ENCODE peak calls at places on chromosome 16, in ten cellular contexts. One of them, this sample, is unnamed.

GRCh38 chr16:87956169-87956770 is 5.0 kb downstream of the BANP start:
- DNase-seq in trophoblast cell: no peak
- DNase-seq in effector memory CD4-positive, alpha-beta T cell: peak; percentile 46
- DNase-seq in stomach: no peak
- DNase-seq in cardiac muscle cell: peak; percentile 22
- DNase-seq in Peyer's patch: peak; percentile 84
- DNase-seq in SK-N-MC: no peak
- DNase-seq in heart right ventricle: no peak
- DNase-seq in thoracic aorta: no peak
- DNase-seq in aorta: peak; percentile 78
- DNase-seq in this sample: peak; percentile 68

GRCh38 chr16:56547120-56547948 is 17.5 kb upstream of the MT4 start:
- DNase-seq in trophoblast cell: no peak
- DNase-seq in effector memory CD4-positive, alpha-beta T cell: no peak
- DNase-seq in stomach: no peak
- DNase-seq in cardiac muscle cell: peak; percentile 26
- DNase-seq in Peyer's patch: no peak
- DNase-seq in SK-N-MC: no peak
- DNase-seq in heart right ventricle: no peak
- DNase-seq in thoracic aorta: no peak
- DNase-seq in aorta: no peak
- DNase-seq in this sample: no peak

GRCh38 chr16:50697881-50698767 is 4.7 kb downstream of the NOD2 start:
- DNase-seq in trophoblast cell: no peak
- DNase-seq in effector memory CD4-positive, alpha-beta T cell: no peak
- DNase-seq in stomach: peak; percentile 40
- DNase-seq in cardiac muscle cell: no peak
- DNase-seq in Peyer's patch: no peak
- DNase-seq in SK-N-MC: no peak
- DNase-seq in heart right ventricle: no peak
- DNase-seq in thoracic aorta: no peak
- DNase-seq in aorta: no peak
- DNase-seq in this sample: no peak

GRCh38 chr16:89924925-89925307 is 1.8 kb downstream of the TUBB3 start:
- DNase-seq in trophoblast cell: no peak
- DNase-seq in effector memory CD4-positive, alpha-beta T cell: no peak
- DNase-seq in stomach: no peak
- DNase-seq in cardiac muscle cell: no peak
- DNase-seq in Peyer's patch: no peak
- DNase-seq in SK-N-MC: no peak
- DNase-seq in heart right ventricle: no peak
- DNase-seq in thoracic aorta: no peak
- DNase-seq in aorta: no peak
- DNase-seq in this sample: no peak

GRCh38 chr16:23635958-23636357 is 5.2 kb downstream of the PALB2 start:
- DNase-seq in trophoblast cell: no peak
- DNase-seq in effector memory CD4-positive, alpha-beta T cell: no peak
- DNase-seq in stomach: no peak
- DNase-seq in cardiac muscle cell: no peak
- DNase-seq in Peyer's patch: no peak
- DNase-seq in SK-N-MC: no peak
- DNase-seq in heart right ventricle: no peak
- DNase-seq in thoracic aorta: no peak
- DNase-seq in aorta: no peak
- DNase-seq in this sample: no peak

GRCh38 chr16:70746708-70747424 is 54.1 kb downstream of the VAC14 start:
- DNase-seq in trophoblast cell: peak; percentile 93
- DNase-seq in effector memory CD4-positive, alpha-beta T cell: no peak
- DNase-seq in stomach: peak; percentile 85
- DNase-seq in cardiac muscle cell: no peak
- DNase-seq in Peyer's patch: peak; percentile 86
- DNase-seq in SK-N-MC: no peak
- DNase-seq in heart right ventricle: peak; percentile 43
- DNase-seq in thoracic aorta: peak; percentile 64
- DNase-seq in aorta: peak; percentile 85
- DNase-seq in this sample: peak; percentile 43

GRCh38 chr16:22284637-22285515 is 12.3 kb upstream of the POLR3E start:
- DNase-seq in trophoblast cell: no peak
- DNase-seq in effector memory CD4-positive, alpha-beta T cell: no peak
- DNase-seq in stomach: no peak
- DNase-seq in cardiac muscle cell: no peak
- DNase-seq in Peyer's patch: no peak
- DNase-seq in SK-N-MC: no peak
- DNase-seq in heart right ventricle: no peak
- DNase-seq in thoracic aorta: no peak
- DNase-seq in aorta: peak; percentile 23
- DNase-seq in this sample: no peak

GRCh38 chr16:53713403-53714013 is 9.6 kb downstream of the FTO start:
- DNase-seq in trophoblast cell: no peak
- DNase-seq in effector memory CD4-positive, alpha-beta T cell: no peak
- DNase-seq in stomach: no peak
- DNase-seq in cardiac muscle cell: no peak
- DNase-seq in Peyer's patch: no peak
- DNase-seq in SK-N-MC: no peak
- DNase-seq in heart right ventricle: no peak
- DNase-seq in thoracic aorta: no peak
- DNase-seq in aorta: no peak
- DNase-seq in this sample: no peak

GRCh38 chr16:72865835-72866234 is 182.1 kb downstream of the ZFHX3 start:
- DNase-seq in trophoblast cell: no peak
- DNase-seq in effector memory CD4-positive, alpha-beta T cell: no peak
- DNase-seq in stomach: no peak
- DNase-seq in cardiac muscle cell: no peak
- DNase-seq in Peyer's patch: no peak
- DNase-seq in SK-N-MC: no peak
- DNase-seq in heart right ventricle: no peak
- DNase-seq in thoracic aorta: no peak
- DNase-seq in aorta: no peak
- DNase-seq in this sample: no peak

GRCh38 chr16:28548306-28548802 is 5.4 kb upstream of the SGF29 start:
- DNase-seq in trophoblast cell: no peak
- DNase-seq in effector memory CD4-positive, alpha-beta T cell: no peak
- DNase-seq in stomach: no peak
- DNase-seq in cardiac muscle cell: no peak
- DNase-seq in Peyer's patch: no peak
- DNase-seq in SK-N-MC: no peak
- DNase-seq in heart right ventricle: no peak
- DNase-seq in thoracic aorta: no peak
- DNase-seq in aorta: no peak
- DNase-seq in this sample: no peak

GRCh38 chr16:86030116-86030515 is 131.2 kb downstream of the IRF8 start:
- DNase-seq in trophoblast cell: no peak
- DNase-seq in effector memory CD4-positive, alpha-beta T cell: no peak
- DNase-seq in stomach: no peak
- DNase-seq in cardiac muscle cell: no peak
- DNase-seq in Peyer's patch: peak; percentile 31
- DNase-seq in SK-N-MC: no peak
- DNase-seq in heart right ventricle: no peak
- DNase-seq in thoracic aorta: no peak
- DNase-seq in aorta: peak; percentile 35
- DNase-seq in this sample: no peak

GRCh38 chr16:56246051-56246817 is 54.9 kb downstream of the GNAO1 start:
- DNase-seq in trophoblast cell: peak; percentile 97
- DNase-seq in effector memory CD4-positive, alpha-beta T cell: no peak
- DNase-seq in stomach: no peak
- DNase-seq in cardiac muscle cell: peak; percentile 62
- DNase-seq in Peyer's patch: no peak
- DNase-seq in SK-N-MC: no peak
- DNase-seq in heart right ventricle: no peak
- DNase-seq in thoracic aorta: no peak
- DNase-seq in aorta: no peak
- DNase-seq in this sample: no peak

GRCh38 chr16:81204794-81205680 is 33.5 kb upstream of the BCO1 start:
- DNase-seq in trophoblast cell: peak; percentile 50
- DNase-seq in effector memory CD4-positive, alpha-beta T cell: no peak
- DNase-seq in stomach: peak; percentile 48
- DNase-seq in cardiac muscle cell: peak; percentile 59
- DNase-seq in Peyer's patch: peak; percentile 68
- DNase-seq in SK-N-MC: no peak
- DNase-seq in heart right ventricle: no peak
- DNase-seq in thoracic aorta: no peak
- DNase-seq in aorta: no peak
- DNase-seq in this sample: peak; percentile 33

GRCh38 chr16:88393034-88393433 is 10.3 kb downstream of the ZNF469 start:
- DNase-seq in trophoblast cell: no peak
- DNase-seq in effector memory CD4-positive, alpha-beta T cell: no peak
- DNase-seq in stomach: peak; percentile 71
- DNase-seq in cardiac muscle cell: no peak
- DNase-seq in Peyer's patch: no peak
- DNase-seq in SK-N-MC: no peak
- DNase-seq in heart right ventricle: peak; percentile 62
- DNase-seq in thoracic aorta: peak; percentile 53
- DNase-seq in aorta: peak; percentile 89
- DNase-seq in this sample: no peak

GRCh38 chr16:51762081-51762995 is 611.3 kb upstream of the SALL1 start:
- DNase-seq in trophoblast cell: peak; percentile 31
- DNase-seq in effector memory CD4-positive, alpha-beta T cell: no peak
- DNase-seq in stomach: peak; percentile 85
- DNase-seq in cardiac muscle cell: peak; percentile 91
- DNase-seq in Peyer's patch: peak; percentile 76
- DNase-seq in SK-N-MC: no peak
- DNase-seq in heart right ventricle: peak; percentile 73
- DNase-seq in thoracic aorta: no peak
- DNase-seq in aorta: peak; percentile 86
- DNase-seq in this sample: no peak

GRCh38 chr16:56675685-56676210 is 6.1 kb downstream of the MT1H start:
- DNase-seq in trophoblast cell: no peak
- DNase-seq in effector memory CD4-positive, alpha-beta T cell: no peak
- DNase-seq in stomach: no peak
- DNase-seq in cardiac muscle cell: no peak
- DNase-seq in Peyer's patch: no peak
- DNase-seq in SK-N-MC: no peak
- DNase-seq in heart right ventricle: no peak
- DNase-seq in thoracic aorta: no peak
- DNase-seq in aorta: no peak
- DNase-seq in this sample: no peak

GRCh38 chr16:20874088-20874581 is 26.0 kb downstream of the DCUN1D3 start:
- DNase-seq in trophoblast cell: no peak
- DNase-seq in effector memory CD4-positive, alpha-beta T cell: no peak
- DNase-seq in stomach: no peak
- DNase-seq in cardiac muscle cell: no peak
- DNase-seq in Peyer's patch: no peak
- DNase-seq in SK-N-MC: no peak
- DNase-seq in heart right ventricle: no peak
- DNase-seq in thoracic aorta: no peak
- DNase-seq in aorta: no peak
- DNase-seq in this sample: no peak

GRCh38 chr16:69870761-69871160 is 80.4 kb upstream of the CLEC18A start:
- DNase-seq in trophoblast cell: no peak
- DNase-seq in effector memory CD4-positive, alpha-beta T cell: no peak
- DNase-seq in stomach: no peak
- DNase-seq in cardiac muscle cell: no peak
- DNase-seq in Peyer's patch: no peak
- DNase-seq in SK-N-MC: no peak
- DNase-seq in heart right ventricle: no peak
- DNase-seq in thoracic aorta: no peak
- DNase-seq in aorta: no peak
- DNase-seq in this sample: no peak

GRCh38 chr16:4443271-4443670 is 17.6 kb downstream of the DNAJA3 start:
- DNase-seq in trophoblast cell: no peak
- DNase-seq in effector memory CD4-positive, alpha-beta T cell: no peak
- DNase-seq in stomach: no peak
- DNase-seq in cardiac muscle cell: no peak
- DNase-seq in Peyer's patch: no peak
- DNase-seq in SK-N-MC: no peak
- DNase-seq in heart right ventricle: no peak
- DNase-seq in thoracic aorta: no peak
- DNase-seq in aorta: no peak
- DNase-seq in this sample: no peak
- H3K36me3 ChIP-seq in trophoblast cell: peaks cover 76% of the 10 kb centered on the region
- H3K36me3 ChIP-seq in effector memory CD4-positive, alpha-beta T cell: peaks cover 80% of the 10 kb centered on the region
- H3K36me3 ChIP-seq in stomach: peaks cover 100% of the 10 kb centered on the region
- H3K36me3 ChIP-seq in cardiac muscle cell: peaks cover 70% of the 10 kb centered on the region
- H3K36me3 ChIP-seq in Peyer's patch: peaks cover 94% of the 10 kb centered on the region
- H3K36me3 ChIP-seq in SK-N-MC: peaks cover 87% of the 10 kb centered on the region
- H3K36me3 ChIP-seq in heart right ventricle: peaks cover 78% of the 10 kb centered on the region
- H3K36me3 ChIP-seq in thoracic aorta: peaks cover 79% of the 10 kb centered on the region
- H3K36me3 ChIP-seq in aorta: peaks cover 23% of the 10 kb centered on the region
- H3K36me3 ChIP-seq in this sample: peaks cover 54% of the 10 kb centered on the region

DNA sequence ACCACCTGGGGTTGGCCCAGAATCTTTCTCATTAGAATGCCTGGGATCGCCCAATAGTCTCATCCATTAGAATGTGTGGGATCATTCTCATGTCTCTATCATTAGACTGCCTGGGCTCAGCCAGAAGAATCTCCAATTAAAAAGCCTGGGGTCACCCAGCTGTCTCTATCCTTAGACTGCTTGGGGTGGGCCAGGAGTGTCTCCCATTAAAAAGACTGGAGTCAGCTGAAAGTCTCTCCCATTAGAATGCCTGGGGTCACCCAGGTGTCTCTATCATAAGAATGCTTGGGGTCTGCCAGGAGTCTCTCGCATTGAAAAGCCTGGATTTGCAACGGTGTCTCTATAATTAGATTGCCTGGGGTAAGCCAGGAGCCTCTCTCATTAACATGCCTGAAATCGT is 2225.7 kb downstream of the TP53TG3F start:
- DNase-seq in trophoblast cell: no peak
- DNase-seq in effector memory CD4-positive, alpha-beta T cell: no peak
- DNase-seq in stomach: no peak
- DNase-seq in cardiac muscle cell: no peak
- DNase-seq in Peyer's patch: no peak
- DNase-seq in SK-N-MC: no peak
- DNase-seq in heart right ventricle: no peak
- DNase-seq in thoracic aorta: no peak
- DNase-seq in aorta: no peak
- DNase-seq in this sample: no peak
- H3K9me3 ChIP-seq in trophoblast cell: peaks cover 13% of the 10 kb centered on the region
- H3K9me3 ChIP-seq in effector memory CD4-positive, alpha-beta T cell: peaks cover 20% of the 10 kb centered on the region
- H3K9me3 ChIP-seq in stomach: no peaks in the 10 kb centered on the region
- H3K9me3 ChIP-seq in cardiac muscle cell: no peaks in the 10 kb centered on the region
- H3K9me3 ChIP-seq in Peyer's patch: no peaks in the 10 kb centered on the region
- H3K9me3 ChIP-seq in SK-N-MC: no peaks in the 10 kb centered on the region
- H3K9me3 ChIP-seq in heart right ventricle: no peaks in the 10 kb centered on the region
- H3K9me3 ChIP-seq in thoracic aorta: no peaks in the 10 kb centered on the region
- H3K9me3 ChIP-seq in aorta: no peaks in the 10 kb centered on the region
- H3K9me3 ChIP-seq in this sample: peaks cover 63% of the 10 kb centered on the region

GRCh38 chr16:15073101-15073500 is 17.2 kb upstream of the NTAN1 start:
- DNase-seq in trophoblast cell: no peak
- DNase-seq in effector memory CD4-positive, alpha-beta T cell: no peak
- DNase-seq in stomach: no peak
- DNase-seq in cardiac muscle cell: no peak
- DNase-seq in Peyer's patch: no peak
- DNase-seq in SK-N-MC: no peak
- DNase-seq in heart right ventricle: no peak
- DNase-seq in thoracic aorta: no peak
- DNase-seq in aorta: no peak
- DNase-seq in this sample: no peak
- H3K36me3 ChIP-seq in trophoblast cell: peaks cover 29% of the 10 kb centered on the region
- H3K36me3 ChIP-seq in effector memory CD4-positive, alpha-beta T cell: peaks cover 41% of the 10 kb centered on the region
- H3K36me3 ChIP-seq in stomach: peaks cover 84% of the 10 kb centered on the region
- H3K36me3 ChIP-seq in cardiac muscle cell: peaks cover 38% of the 10 kb centered on the region
- H3K36me3 ChIP-seq in Peyer's patch: peaks cover 72% of the 10 kb centered on the region
- H3K36me3 ChIP-seq in SK-N-MC: peaks cover 57% of the 10 kb centered on the region
- H3K36me3 ChIP-seq in heart right ventricle: peaks cover 17% of the 10 kb centered on the region
- H3K36me3 ChIP-seq in thoracic aorta: peaks cover 43% of the 10 kb centered on the region
- H3K36me3 ChIP-seq in aorta: peaks cover 1% of the 10 kb centered on the region
- H3K36me3 ChIP-seq in this sample: peaks cover 22% of the 10 kb centered on the region

DNA sequence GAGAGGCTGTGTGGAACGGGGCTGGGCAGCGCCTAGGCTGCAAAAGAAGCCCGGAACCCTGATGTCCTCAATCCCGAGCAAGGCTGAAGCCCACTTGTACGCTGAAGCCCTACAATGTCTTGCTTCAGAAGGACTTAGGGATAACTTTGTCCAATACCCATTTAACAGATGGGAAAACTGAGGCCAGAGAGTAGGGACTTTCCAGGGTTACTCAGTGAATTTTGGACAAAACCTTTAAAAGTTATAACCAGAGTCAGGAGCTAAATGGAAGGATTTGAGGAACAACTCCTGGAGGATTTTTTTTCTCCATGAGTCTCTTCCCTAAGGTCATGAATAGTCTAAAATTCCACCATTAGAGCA is 161.2 kb downstream of the IRX5 start:
- DNase-seq in trophoblast cell: no peak
- DNase-seq in effector memory CD4-positive, alpha-beta T cell: no peak
- DNase-seq in stomach: no peak
- DNase-seq in cardiac muscle cell: no peak
- DNase-seq in Peyer's patch: no peak
- DNase-seq in SK-N-MC: no peak
- DNase-seq in heart right ventricle: no peak
- DNase-seq in thoracic aorta: no peak
- DNase-seq in aorta: no peak
- DNase-seq in this sample: no peak
- H3K9me3 ChIP-seq in trophoblast cell: no peaks in the 10 kb centered on the region
- H3K9me3 ChIP-seq in effector memory CD4-positive, alpha-beta T cell: no peaks in the 10 kb centered on the region
- H3K9me3 ChIP-seq in stomach: no peaks in the 10 kb centered on the region
- H3K9me3 ChIP-seq in cardiac muscle cell: no peaks in the 10 kb centered on the region
- H3K9me3 ChIP-seq in Peyer's patch: no peaks in the 10 kb centered on the region
- H3K9me3 ChIP-seq in SK-N-MC: no peaks in the 10 kb centered on the region
- H3K9me3 ChIP-seq in heart right ventricle: no peaks in the 10 kb centered on the region
- H3K9me3 ChIP-seq in thoracic aorta: no peaks in the 10 kb centered on the region
- H3K9me3 ChIP-seq in aorta: peaks cover 1% of the 10 kb centered on the region
- H3K9me3 ChIP-seq in this sample: no peaks in the 10 kb centered on the region

This sample was measured in naive thymus-derived CD4-positive, alpha-beta T cell.